ENCODE peak calls at places on chromosomes 6 and 20, in nine cellular contexts. K is substantia nigra; C is CD8-positive, alpha-beta memory T cell; A is heart left ventricle; O is cardiac muscle cell; Q is RWPE1; V is IMR-90; M is dorsolateral prefrontal cortex; P is upper lobe of left lung. X is an unnamed sample.

GRCh38 chr6:168570211-168570610 is 129.2 kb downstream of the SMOC2 start:
- DNase-seq in C (no peak), A (no peak), V (no peak), K (no peak), M (no peak), Q (no peak), O (no peak), P (no peak), X (no peak)

GRCh38 chr6:143823463-143824006 is 19.6 kb upstream of the LTV1 start:
- DNase-seq in V (peak; percentile 33), C (no peak), A (no peak), K (no peak), M (no peak), O (no peak), Q (peak; percentile 20), P (no peak), X (no peak)

GRCh38 chr6:165404703-165405102 is 95.3 kb upstream of the C6orf118 start:
- DNase-seq in P (no peak), A (no peak), O (no peak), V (peak; percentile 5), C (no peak), Q (no peak), M (no peak), K (no peak), X (no peak)

GRCh38 chr6:99119109-99120031 is 171.6 kb upstream of the FBXL4 start:
- DNase-seq in K (no peak), V (peak; percentile 39), A (no peak), C (no peak), M (no peak), Q (peak; percentile 26), O (peak; percentile 62), P (no peak), X (peak; percentile 35)

GRCh38 chr6:159100011-159100788 is 55.4 kb upstream of the TAGAP start:
- DNase-seq in C (no peak), O (no peak), Q (no peak), K (no peak), A (no peak), P (no peak), V (no peak), M (no peak), X (no peak)

GRCh38 chr6:53718597-53719460 is 53.3 kb upstream of the KLHL31 start:
- DNase-seq in V (peak; percentile 75), Q (peak; percentile 59), O (peak; percentile 84), P (peak; percentile 48), M (no peak), A (no peak), K (no peak), C (no peak), X (no peak)

GRCh38 chr6:3579652-3580051 is 122.8 kb upstream of the SLC22A23 start:
- DNase-seq in O (no peak), M (no peak), A (no peak), K (no peak), Q (no peak), V (no peak), P (no peak), C (no peak), X (no peak)

GRCh38 chr6:13615802-13616140 is 636 bp downstream of the NOL7 start:
- DNase-seq in Q (peak; percentile 33), P (peak; percentile 62), K (peak; percentile 43), O (peak; percentile 59), M (peak; percentile 54), V (peak; percentile 35), A (peak; percentile 62), C (peak; percentile 43), X (peak; percentile 19)

GRCh38 chr20:3655032-3655405 is 8.2 kb downstream of the GFRA4 start:
- DNase-seq in K (no peak), O (no peak), Q (no peak), C (no peak), V (no peak), P (no peak), A (no peak), M (no peak), X (no peak)

GRCh38 chr20:45450097-45450818 is 19.3 kb upstream of the WFDC2 start:
- DNase-seq in A (no peak), K (no peak), P (peak; percentile 31), V (peak; percentile 51), O (peak; percentile 54), M (no peak), C (no peak), Q (no peak), X (no peak)

DNA sequence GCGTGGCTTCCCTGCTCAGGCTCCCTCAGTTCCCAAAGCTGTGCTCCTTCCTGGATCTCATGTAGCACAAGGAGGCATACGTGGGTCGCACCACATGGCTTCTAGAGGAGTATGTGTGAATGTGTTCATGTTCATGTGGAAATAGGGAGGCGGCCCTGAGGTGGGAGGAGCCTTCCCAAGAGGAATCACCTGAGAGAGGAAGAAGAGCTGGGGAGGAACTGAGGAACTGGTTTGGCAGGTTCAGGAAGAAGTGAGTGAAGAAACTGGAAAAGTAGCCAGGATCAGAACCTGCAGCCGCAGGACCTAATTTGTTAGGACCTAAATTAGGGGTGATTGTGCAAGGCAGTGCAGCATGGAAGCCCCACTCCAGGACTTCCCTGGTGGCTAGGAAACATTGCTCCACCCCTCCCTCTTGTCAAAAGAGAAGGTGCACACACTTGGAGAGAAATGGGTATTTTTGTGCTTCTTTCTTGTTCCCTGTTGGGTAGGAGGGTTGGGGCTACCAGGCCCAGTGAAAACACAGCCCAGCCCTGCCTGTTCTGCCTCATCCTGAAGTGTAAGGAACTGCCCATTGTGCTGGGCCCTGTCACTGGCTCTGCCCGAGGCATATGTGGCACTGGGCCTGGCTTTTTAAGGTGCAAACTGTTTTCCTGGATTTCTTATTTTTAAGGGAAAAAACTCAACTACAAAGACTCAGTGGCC is 20.7 kb downstream of the SYNJ2 start:
- DNase-seq in Q (peak; percentile 82), V (no peak), O (no peak), M (peak; percentile 28), P (no peak), K (no peak), A (no peak), C (no peak), X (no peak)
- H3K27ac ChIP-seq in Q (peak overlapping the region; percentile 43), V (peak overlapping the region; percentile 63), O (no peak overlapping the region), M (peak overlapping the region; percentile 100), P (peak overlapping the region; percentile 78), K (peak overlapping the region; percentile 87), A (peak overlapping the region; percentile 92), C (peak overlapping the region; percentile 21), X (peak overlapping the region; percentile 91)

GRCh38 chr6:128882991-128883571 is at the start of gene LAMA2:
- DNase-seq in A (peak; percentile 94), Q (no peak), C (no peak), K (peak; percentile 24), V (peak; percentile 55), O (peak; percentile 89), M (peak; percentile 65), P (peak; percentile 32), X (peak; percentile 80)
- H3K27ac ChIP-seq in A (peak within 1 kb of the TSS; percentile 93), Q (no peak within 1 kb of the TSS), C (no peak within 1 kb of the TSS), K (peak within 1 kb of the TSS; percentile 71), V (peak within 1 kb of the TSS; percentile 68), O (peak within 1 kb of the TSS; percentile 77), M (peak within 1 kb of the TSS; percentile 77), P (peak within 1 kb of the TSS; percentile 43), X (peak within 1 kb of the TSS; percentile 3)

GRCh38 chr6:16228043-16228442 is 10.3 kb upstream of the GMPR start:
- DNase-seq in V (no peak), M (no peak), Q (no peak), P (no peak), A (no peak), K (no peak), O (no peak), C (no peak), X (no peak)

GRCh38 chr6:16229710-16230109 is 8.7 kb upstream of the GMPR start:
- DNase-seq in A (no peak), V (no peak), C (no peak), Q (no peak), O (no peak), P (no peak), K (no peak), M (no peak), X (no peak)

GRCh38 chr6:16228709-16229665 is 9.4 kb upstream of the GMPR start:
- DNase-seq in A (no peak), M (no peak), K (no peak), Q (no peak), C (no peak), V (no peak), O (no peak), P (no peak), X (no peak)

GRCh38 chr6:16227605-16228004 is 10.8 kb upstream of the GMPR start:
- DNase-seq in V (no peak), M (no peak), K (no peak), C (no peak), P (no peak), O (no peak), A (no peak), Q (no peak), X (no peak)

GRCh38 chr6:16227048-16227562 is 11.3 kb upstream of the GMPR start:
- DNase-seq in Q (no peak), C (no peak), K (no peak), O (no peak), M (no peak), P (no peak), A (no peak), V (no peak), X (no peak)
- H3K27ac ChIP-seq in Q (no peak overlapping the region), C (no peak overlapping the region), K (no peak overlapping the region), O (no peak overlapping the region), M (no peak overlapping the region), P (no peak overlapping the region), A (no peak overlapping the region), V (no peak overlapping the region), X (no peak overlapping the region)

GRCh38 chr20:57400262-57400701 is 9.1 kb downstream of the RBM38 start:
- DNase-seq in V (no peak), C (no peak), K (no peak), M (no peak), A (peak; percentile 29), Q (no peak), O (no peak), P (no peak), X (no peak)

GRCh38 chr20:57399587-57400261 is 8.5 kb downstream of the RBM38 start:
- DNase-seq in A (peak; percentile 73), K (no peak), O (no peak), P (no peak), M (no peak), Q (no peak), C (peak; percentile 44), V (peak; percentile 16), X (no peak)

GRCh38 chr20:57402206-57403125 is 11.3 kb downstream of the RBM38 start:
- DNase-seq in O (no peak), Q (no peak), C (no peak), M (no peak), V (no peak), P (no peak), A (peak; percentile 18), K (no peak), X (no peak)

GRCh38 chr20:57401565-57401918 is 10.3 kb downstream of the RBM38 start:
- DNase-seq in O (no peak), Q (no peak), C (no peak), P (no peak), V (no peak), M (no peak), K (no peak), A (peak; percentile 8), X (no peak)

DNA sequence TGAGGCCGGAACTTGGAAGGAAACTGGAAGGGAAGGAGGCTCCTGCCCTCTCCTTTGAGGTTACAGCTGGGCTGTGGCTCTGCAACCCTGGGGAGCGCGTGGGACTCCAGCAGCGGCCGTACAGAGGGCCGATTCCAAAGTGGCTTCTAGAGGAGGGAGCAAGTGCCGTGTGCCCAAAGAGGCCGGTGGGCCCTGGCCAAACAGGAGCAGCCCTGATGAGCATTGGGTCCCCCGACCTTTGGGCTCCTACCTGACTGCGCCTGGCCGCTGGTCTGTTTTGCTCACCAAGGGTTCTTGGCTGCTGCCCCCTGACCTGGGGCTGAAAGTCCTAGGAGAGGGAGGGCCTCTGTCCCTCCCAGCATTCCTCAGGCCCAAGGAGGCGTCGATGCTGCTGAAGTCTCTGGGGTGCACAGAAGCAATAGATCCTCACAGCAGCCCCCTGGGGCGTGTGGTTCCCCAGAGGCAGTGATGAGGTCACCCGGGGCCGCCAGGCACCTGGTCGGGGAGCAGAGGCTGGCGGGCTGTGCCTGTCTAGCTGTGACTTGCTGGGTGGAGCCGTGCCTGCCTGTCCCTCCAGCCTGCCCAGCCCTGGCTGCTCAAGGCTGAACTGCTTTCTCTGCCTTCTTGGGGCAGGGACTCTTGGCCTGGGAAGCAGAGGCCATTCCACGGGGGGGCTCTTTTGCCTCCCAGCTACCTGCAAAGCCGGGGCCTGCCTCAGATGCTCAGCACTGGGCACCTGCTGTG is 9.8 kb downstream of the RBM38 start:
- DNase-seq in A (peak; percentile 20), M (no peak), O (no peak), K (no peak), C (no peak), P (no peak), V (no peak), Q (no peak), X (no peak)
- H3K27ac ChIP-seq in A (no peak overlapping the region), M (no peak overlapping the region), O (peak overlapping the region; percentile 93), K (no peak overlapping the region), C (no peak overlapping the region), P (no peak overlapping the region), V (no peak overlapping the region), Q (no peak overlapping the region), X (no peak overlapping the region)